ENCODE peak calls at places on chromosomes 5 and 9, in ten cellular contexts. One of them, this sample, is unnamed.

GRCh38 chr9:78325343-78325742 is 28.4 kb downstream of the PSAT1 start:
- DNase-seq in Peyer's patch: peak; percentile 66
- DNase-seq in prostate gland: peak; percentile 11
- DNase-seq in astrocyte of the spinal cord: peak; percentile 73
- DNase-seq in AG04450: no peak
- DNase-seq in epithelial cell of esophagus: no peak
- DNase-seq in cardiac muscle cell: peak; percentile 80
- DNase-seq in A549: no peak
- DNase-seq in psoas muscle: no peak
- DNase-seq in pancreas: peak; percentile 61
- DNase-seq in this sample: no peak

GRCh38 chr5:158861366-158861765 is 238.3 kb downstream of the EBF1 start:
- DNase-seq in Peyer's patch: no peak
- DNase-seq in prostate gland: no peak
- DNase-seq in astrocyte of the spinal cord: no peak
- DNase-seq in AG04450: no peak
- DNase-seq in epithelial cell of esophagus: no peak
- DNase-seq in cardiac muscle cell: no peak
- DNase-seq in A549: no peak
- DNase-seq in psoas muscle: no peak
- DNase-seq in pancreas: no peak
- DNase-seq in this sample: no peak

GRCh38 chr9:89154651-89155336 is 23.8 kb downstream of the SHC3 start:
- DNase-seq in Peyer's patch: no peak
- DNase-seq in prostate gland: no peak
- DNase-seq in astrocyte of the spinal cord: peak; percentile 88
- DNase-seq in AG04450: peak; percentile 71
- DNase-seq in epithelial cell of esophagus: peak; percentile 89
- DNase-seq in cardiac muscle cell: no peak
- DNase-seq in A549: peak; percentile 60
- DNase-seq in psoas muscle: no peak
- DNase-seq in pancreas: no peak
- DNase-seq in this sample: no peak

GRCh38 chr5:98605010-98605425 is 168.4 kb upstream of the RGMB start:
- DNase-seq in Peyer's patch: no peak
- DNase-seq in prostate gland: no peak
- DNase-seq in astrocyte of the spinal cord: peak; percentile 87
- DNase-seq in AG04450: no peak
- DNase-seq in epithelial cell of esophagus: peak; percentile 38
- DNase-seq in cardiac muscle cell: no peak
- DNase-seq in A549: no peak
- DNase-seq in psoas muscle: no peak
- DNase-seq in pancreas: no peak
- DNase-seq in this sample: no peak

GRCh38 chr5:84568171-84568570 is 183.5 kb upstream of the EDIL3 start:
- DNase-seq in Peyer's patch: no peak
- DNase-seq in prostate gland: no peak
- DNase-seq in astrocyte of the spinal cord: no peak
- DNase-seq in AG04450: no peak
- DNase-seq in epithelial cell of esophagus: no peak
- DNase-seq in cardiac muscle cell: no peak
- DNase-seq in A549: no peak
- DNase-seq in psoas muscle: no peak
- DNase-seq in pancreas: no peak
- DNase-seq in this sample: no peak

GRCh38 chr9:12875216-12875615 is 100.4 kb downstream of the LURAP1L start:
- DNase-seq in Peyer's patch: no peak
- DNase-seq in prostate gland: no peak
- DNase-seq in astrocyte of the spinal cord: no peak
- DNase-seq in AG04450: no peak
- DNase-seq in epithelial cell of esophagus: peak; percentile 43
- DNase-seq in cardiac muscle cell: no peak
- DNase-seq in A549: no peak
- DNase-seq in psoas muscle: no peak
- DNase-seq in pancreas: no peak
- DNase-seq in this sample: no peak

GRCh38 chr9:114387678-114388431 is at the start of gene AKNA:
- DNase-seq in Peyer's patch: peak; percentile 79
- DNase-seq in prostate gland: peak; percentile 65
- DNase-seq in astrocyte of the spinal cord: peak; percentile 82
- DNase-seq in AG04450: peak; percentile 43
- DNase-seq in epithelial cell of esophagus: peak; percentile 41
- DNase-seq in cardiac muscle cell: peak; percentile 88
- DNase-seq in A549: no peak
- DNase-seq in psoas muscle: peak; percentile 85
- DNase-seq in pancreas: peak; percentile 62
- DNase-seq in this sample: peak; percentile 69

GRCh38 chr5:35773936-35774335 is 82.8 kb upstream of the IL7R start:
- DNase-seq in Peyer's patch: no peak
- DNase-seq in prostate gland: no peak
- DNase-seq in astrocyte of the spinal cord: no peak
- DNase-seq in AG04450: no peak
- DNase-seq in epithelial cell of esophagus: peak; percentile 63
- DNase-seq in cardiac muscle cell: no peak
- DNase-seq in A549: no peak
- DNase-seq in psoas muscle: no peak
- DNase-seq in pancreas: no peak
- DNase-seq in this sample: no peak

GRCh38 chr9:4262735-4263141 is 37.1 kb downstream of the GLIS3 start:
- DNase-seq in Peyer's patch: no peak
- DNase-seq in prostate gland: no peak
- DNase-seq in astrocyte of the spinal cord: peak; percentile 86
- DNase-seq in AG04450: peak; percentile 58
- DNase-seq in epithelial cell of esophagus: peak; percentile 81
- DNase-seq in cardiac muscle cell: no peak
- DNase-seq in A549: peak; percentile 66
- DNase-seq in psoas muscle: no peak
- DNase-seq in pancreas: no peak
- DNase-seq in this sample: no peak

GRCh38 chr9:78982849-78983248 is 588.9 kb upstream of the TLE4 start:
- DNase-seq in Peyer's patch: no peak
- DNase-seq in prostate gland: no peak
- DNase-seq in astrocyte of the spinal cord: peak; percentile 77
- DNase-seq in AG04450: no peak
- DNase-seq in epithelial cell of esophagus: peak; percentile 73
- DNase-seq in cardiac muscle cell: no peak
- DNase-seq in A549: no peak
- DNase-seq in psoas muscle: no peak
- DNase-seq in pancreas: no peak
- DNase-seq in this sample: no peak

GRCh38 chr5:150469718-150470470 is 20.4 kb upstream of the RPS14 start:
- DNase-seq in Peyer's patch: no peak
- DNase-seq in prostate gland: no peak
- DNase-seq in astrocyte of the spinal cord: peak; percentile 97
- DNase-seq in AG04450: peak; percentile 92
- DNase-seq in epithelial cell of esophagus: peak; percentile 71
- DNase-seq in cardiac muscle cell: no peak
- DNase-seq in A549: peak; percentile 77
- DNase-seq in psoas muscle: no peak
- DNase-seq in pancreas: no peak
- DNase-seq in this sample: no peak

GRCh38 chr5:174317261-174317894 is 271.9 kb downstream of the NSG2 start:
- DNase-seq in Peyer's patch: no peak
- DNase-seq in prostate gland: no peak
- DNase-seq in astrocyte of the spinal cord: peak; percentile 39
- DNase-seq in AG04450: no peak
- DNase-seq in epithelial cell of esophagus: peak; percentile 53
- DNase-seq in cardiac muscle cell: peak; percentile 68
- DNase-seq in A549: peak; percentile 68
- DNase-seq in psoas muscle: peak; percentile 61
- DNase-seq in pancreas: peak; percentile 65
- DNase-seq in this sample: no peak

GRCh38 chr5:100026601-100027000 is 508.6 kb upstream of the FAM174A start:
- DNase-seq in Peyer's patch: no peak
- DNase-seq in prostate gland: no peak
- DNase-seq in astrocyte of the spinal cord: no peak
- DNase-seq in AG04450: no peak
- DNase-seq in epithelial cell of esophagus: no peak
- DNase-seq in cardiac muscle cell: no peak
- DNase-seq in A549: no peak
- DNase-seq in psoas muscle: no peak
- DNase-seq in pancreas: no peak
- DNase-seq in this sample: no peak

GRCh38 chr9:35537898-35538297 is 48.0 kb downstream of the RUSC2 start:
- DNase-seq in Peyer's patch: no peak
- DNase-seq in prostate gland: no peak
- DNase-seq in astrocyte of the spinal cord: no peak
- DNase-seq in AG04450: no peak
- DNase-seq in epithelial cell of esophagus: no peak
- DNase-seq in cardiac muscle cell: peak; percentile 30
- DNase-seq in A549: no peak
- DNase-seq in psoas muscle: no peak
- DNase-seq in pancreas: no peak
- DNase-seq in this sample: no peak
- H3K4me3 ChIP-seq in Peyer's patch: no peak overlapping the region
- H3K4me3 ChIP-seq in prostate gland: no peak overlapping the region
- H3K4me3 ChIP-seq in astrocyte of the spinal cord: no peak overlapping the region
- H3K4me3 ChIP-seq in AG04450: no peak overlapping the region
- H3K4me3 ChIP-seq in epithelial cell of esophagus: no peak overlapping the region
- H3K4me3 ChIP-seq in cardiac muscle cell: no peak overlapping the region
- H3K4me3 ChIP-seq in A549: no peak overlapping the region
- H3K4me3 ChIP-seq in psoas muscle: peak overlapping the region; percentile 48
- H3K4me3 ChIP-seq in pancreas: no peak overlapping the region
- H3K4me3 ChIP-seq in this sample: no peak overlapping the region

GRCh38 chr5:77029376-77029885 is 773 bp upstream of the AGGF1 start:
- DNase-seq in Peyer's patch: no peak
- DNase-seq in prostate gland: no peak
- DNase-seq in astrocyte of the spinal cord: no peak
- DNase-seq in AG04450: no peak
- DNase-seq in epithelial cell of esophagus: no peak
- DNase-seq in cardiac muscle cell: no peak
- DNase-seq in A549: peak; percentile 8
- DNase-seq in psoas muscle: no peak
- DNase-seq in pancreas: no peak
- DNase-seq in this sample: no peak
- H3K4me3 ChIP-seq in Peyer's patch: no peak overlapping the region
- H3K4me3 ChIP-seq in prostate gland: no peak overlapping the region
- H3K4me3 ChIP-seq in astrocyte of the spinal cord: no peak overlapping the region
- H3K4me3 ChIP-seq in AG04450: peak overlapping the region; percentile 92
- H3K4me3 ChIP-seq in epithelial cell of esophagus: no peak overlapping the region
- H3K4me3 ChIP-seq in cardiac muscle cell: no peak overlapping the region
- H3K4me3 ChIP-seq in A549: peak overlapping the region; percentile 82
- H3K4me3 ChIP-seq in psoas muscle: peak overlapping the region; percentile 70
- H3K4me3 ChIP-seq in pancreas: no peak overlapping the region
- H3K4me3 ChIP-seq in this sample: peak overlapping the region; percentile 90

DNA sequence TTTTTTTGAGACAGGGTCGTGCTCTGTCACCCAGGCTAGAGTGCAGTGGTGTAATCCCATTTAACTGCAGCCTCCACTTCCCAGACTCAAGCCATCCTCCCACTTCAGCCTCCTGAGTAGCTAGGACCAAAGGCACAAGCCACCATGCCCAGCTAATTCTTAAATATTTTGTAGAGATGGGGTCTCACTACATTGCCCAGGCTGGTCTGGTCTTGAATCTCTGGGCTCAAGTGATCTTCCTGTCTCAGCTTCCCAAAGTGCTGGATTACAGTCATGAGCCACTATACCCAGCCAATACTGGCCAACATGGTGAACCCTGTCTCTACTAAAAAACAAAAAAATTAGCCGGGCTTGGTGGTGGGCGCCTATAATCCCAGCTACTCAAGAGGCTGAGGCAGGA is 6.8 kb downstream of the DCAF12 start:
- DNase-seq in Peyer's patch: no peak
- DNase-seq in prostate gland: no peak
- DNase-seq in astrocyte of the spinal cord: no peak
- DNase-seq in AG04450: no peak
- DNase-seq in epithelial cell of esophagus: no peak
- DNase-seq in cardiac muscle cell: no peak
- DNase-seq in A549: no peak
- DNase-seq in psoas muscle: no peak
- DNase-seq in pancreas: no peak
- DNase-seq in this sample: no peak
- H3K4me3 ChIP-seq in Peyer's patch: no peak overlapping the region
- H3K4me3 ChIP-seq in prostate gland: no peak overlapping the region
- H3K4me3 ChIP-seq in astrocyte of the spinal cord: no peak overlapping the region
- H3K4me3 ChIP-seq in AG04450: no peak overlapping the region
- H3K4me3 ChIP-seq in epithelial cell of esophagus: no peak overlapping the region
- H3K4me3 ChIP-seq in cardiac muscle cell: no peak overlapping the region
- H3K4me3 ChIP-seq in A549: no peak overlapping the region
- H3K4me3 ChIP-seq in psoas muscle: no peak overlapping the region
- H3K4me3 ChIP-seq in pancreas: no peak overlapping the region
- H3K4me3 ChIP-seq in this sample: no peak overlapping the region

GRCh38 chr9:110758201-110758600 is 89.6 kb downstream of the MUSK start:
- DNase-seq in Peyer's patch: no peak
- DNase-seq in prostate gland: no peak
- DNase-seq in astrocyte of the spinal cord: no peak
- DNase-seq in AG04450: no peak
- DNase-seq in epithelial cell of esophagus: no peak
- DNase-seq in cardiac muscle cell: no peak
- DNase-seq in A549: no peak
- DNase-seq in psoas muscle: no peak
- DNase-seq in pancreas: no peak
- DNase-seq in this sample: no peak

GRCh38 chr9:110755179-110755578 is 86.6 kb downstream of the MUSK start:
- DNase-seq in Peyer's patch: no peak
- DNase-seq in prostate gland: no peak
- DNase-seq in astrocyte of the spinal cord: no peak
- DNase-seq in AG04450: no peak
- DNase-seq in epithelial cell of esophagus: peak; percentile 78
- DNase-seq in cardiac muscle cell: no peak
- DNase-seq in A549: no peak
- DNase-seq in psoas muscle: no peak
- DNase-seq in pancreas: no peak
- DNase-seq in this sample: no peak

GRCh38 chr9:110750272-110750671 is 81.7 kb downstream of the MUSK start:
- DNase-seq in Peyer's patch: no peak
- DNase-seq in prostate gland: no peak
- DNase-seq in astrocyte of the spinal cord: no peak
- DNase-seq in AG04450: no peak
- DNase-seq in epithelial cell of esophagus: no peak
- DNase-seq in cardiac muscle cell: no peak
- DNase-seq in A549: no peak
- DNase-seq in psoas muscle: peak; percentile 81
- DNase-seq in pancreas: no peak
- DNase-seq in this sample: no peak

GRCh38 chr9:110752766-110753165 is 84.2 kb downstream of the MUSK start:
- DNase-seq in Peyer's patch: no peak
- DNase-seq in prostate gland: peak; percentile 65
- DNase-seq in astrocyte of the spinal cord: peak; percentile 94
- DNase-seq in AG04450: peak; percentile 83
- DNase-seq in epithelial cell of esophagus: peak; percentile 98
- DNase-seq in cardiac muscle cell: no peak
- DNase-seq in A549: peak; percentile 88
- DNase-seq in psoas muscle: no peak
- DNase-seq in pancreas: no peak
- DNase-seq in this sample: no peak

DNA sequence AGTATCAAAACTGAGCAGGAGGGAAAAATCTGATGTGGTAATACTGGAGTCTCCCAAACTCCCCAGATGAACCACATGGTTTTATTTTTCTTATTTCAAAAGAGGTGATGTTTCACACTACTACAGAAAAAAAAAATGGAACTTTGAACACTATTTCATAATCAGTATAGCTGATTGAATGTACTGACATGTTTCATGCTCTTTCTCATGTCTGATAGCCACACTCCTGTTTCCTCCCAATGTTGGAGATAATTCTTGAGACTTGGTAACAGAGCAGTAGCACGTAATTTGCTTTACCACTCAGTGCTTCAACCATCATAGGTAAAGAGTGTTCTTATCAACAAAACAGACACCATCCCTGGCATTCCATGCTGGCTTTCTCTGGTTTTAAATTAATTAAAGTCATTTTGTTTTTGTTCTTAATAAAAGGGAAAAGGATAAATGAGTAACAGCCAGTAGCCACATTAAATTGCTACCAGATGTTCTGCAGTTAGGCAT is 85.2 kb downstream of the MUSK start:
- DNase-seq in Peyer's patch: no peak
- DNase-seq in prostate gland: no peak
- DNase-seq in astrocyte of the spinal cord: peak; percentile 32
- DNase-seq in AG04450: no peak
- DNase-seq in epithelial cell of esophagus: peak; percentile 73
- DNase-seq in cardiac muscle cell: no peak
- DNase-seq in A549: no peak
- DNase-seq in psoas muscle: no peak
- DNase-seq in pancreas: no peak
- DNase-seq in this sample: no peak
- H3K4me3 ChIP-seq in Peyer's patch: no peak overlapping the region
- H3K4me3 ChIP-seq in prostate gland: no peak overlapping the region
- H3K4me3 ChIP-seq in astrocyte of the spinal cord: no peak overlapping the region
- H3K4me3 ChIP-seq in AG04450: no peak overlapping the region
- H3K4me3 ChIP-seq in epithelial cell of esophagus: no peak overlapping the region
- H3K4me3 ChIP-seq in cardiac muscle cell: no peak overlapping the region
- H3K4me3 ChIP-seq in A549: no peak overlapping the region
- H3K4me3 ChIP-seq in psoas muscle: no peak overlapping the region
- H3K4me3 ChIP-seq in pancreas: no peak overlapping the region
- H3K4me3 ChIP-seq in this sample: no peak overlapping the region